ENCODE peak calls at places on chromosome 17, in four cellular contexts. One of them, this sample, is unnamed.

GRCh38 chr17:57136355-57136754 is 51.3 kb downstream of the AKAP1 start:
- DNase-seq in tibial artery: peak
- DNase-seq in heart right ventricle: no peak
- DNase-seq in brain microvascular endothelial cell: no peak
- DNase-seq in this sample: no peak

GRCh38 chr17:39671651-39672521 is 3.6 kb downstream of the PNMT start:
- DNase-seq in brain microvascular endothelial cell: peak
- DNase-seq in tibial artery: peak
- DNase-seq in heart right ventricle: peak
- DNase-seq in this sample: peak

GRCh38 chr17:28117304-28117703 is 74.8 kb downstream of the NLK start:
- DNase-seq in heart right ventricle: no peak
- DNase-seq in tibial artery: no peak
- DNase-seq in brain microvascular endothelial cell: no peak
- DNase-seq in this sample: no peak

GRCh38 chr17:15442316-15443185 is 24.9 kb downstream of the CDRT4 start:
- DNase-seq in tibial artery: no peak
- DNase-seq in brain microvascular endothelial cell: no peak
- DNase-seq in heart right ventricle: no peak
- DNase-seq in this sample: no peak

GRCh38 chr17:38912221-38912813 is 13.1 kb upstream of the LASP1NB start:
- DNase-seq in heart right ventricle: peak
- DNase-seq in tibial artery: peak
- DNase-seq in brain microvascular endothelial cell: no peak
- DNase-seq in this sample: no peak

GRCh38 chr17:59810894-59811153 is 81.9 kb downstream of the TUBD1 start:
- DNase-seq in brain microvascular endothelial cell: no peak
- DNase-seq in heart right ventricle: no peak
- DNase-seq in tibial artery: no peak
- DNase-seq in this sample: no peak

GRCh38 chr17:73645050-73645871 is 1.0 kb upstream of the SDK2 start:
- DNase-seq in heart right ventricle: peak
- DNase-seq in tibial artery: no peak
- DNase-seq in brain microvascular endothelial cell: no peak
- DNase-seq in this sample: peak

GRCh38 chr17:73534575-73534940 is 109.7 kb downstream of the SDK2 start:
- DNase-seq in heart right ventricle: no peak
- DNase-seq in brain microvascular endothelial cell: no peak
- DNase-seq in tibial artery: no peak
- DNase-seq in this sample: no peak

GRCh38 chr17:41784207-41784744 is 2.2 kb downstream of the JUP start:
- DNase-seq in heart right ventricle: peak
- DNase-seq in tibial artery: no peak
- DNase-seq in brain microvascular endothelial cell: peak
- DNase-seq in this sample: no peak

GRCh38 chr17:31373150-31374082 is 18.1 kb upstream of the RAB11FIP4 start:
- DNase-seq in heart right ventricle: no peak
- DNase-seq in tibial artery: no peak
- DNase-seq in brain microvascular endothelial cell: peak
- DNase-seq in this sample: no peak

GRCh38 chr17:74601944-74602572 is 10.0 kb upstream of the CD300LD start:
- DNase-seq in heart right ventricle: no peak
- DNase-seq in brain microvascular endothelial cell: peak
- DNase-seq in tibial artery: no peak
- DNase-seq in this sample: no peak

GRCh38 chr17:34398990-34399389 is 36.0 kb upstream of the CCL1 start:
- DNase-seq in heart right ventricle: no peak
- DNase-seq in brain microvascular endothelial cell: no peak
- DNase-seq in tibial artery: no peak
- DNase-seq in this sample: no peak

GRCh38 chr17:38918129-38918913 is 7.1 kb upstream of the LASP1NB start:
- DNase-seq in heart right ventricle: no peak
- DNase-seq in tibial artery: no peak
- DNase-seq in brain microvascular endothelial cell: no peak
- DNase-seq in this sample: no peak

GRCh38 chr17:63275318-63275967 is 170.7 kb downstream of the CYB561 start:
- DNase-seq in brain microvascular endothelial cell: peak
- DNase-seq in tibial artery: no peak
- DNase-seq in heart right ventricle: no peak
- DNase-seq in this sample: no peak

GRCh38 chr17:55769625-55770000 is 18.8 kb downstream of the PCTP start:
- DNase-seq in tibial artery: no peak
- DNase-seq in brain microvascular endothelial cell: peak
- DNase-seq in heart right ventricle: no peak
- DNase-seq in this sample: no peak

GRCh38 chr17:4590981-4591453 is 6.7 kb downstream of the SMTNL2 start:
- DNase-seq in brain microvascular endothelial cell: no peak
- DNase-seq in tibial artery: peak
- DNase-seq in heart right ventricle: no peak
- DNase-seq in this sample: no peak

GRCh38 chr17:67151717-67152116 is 93.3 kb downstream of the HELZ start:
- DNase-seq in heart right ventricle: no peak
- DNase-seq in brain microvascular endothelial cell: peak
- DNase-seq in tibial artery: no peak
- DNase-seq in this sample: no peak

GRCh38 chr17:33983824-33984574 is 271.1 kb upstream of the CCL2 start:
- DNase-seq in heart right ventricle: no peak
- DNase-seq in brain microvascular endothelial cell: no peak
- DNase-seq in tibial artery: no peak
- DNase-seq in this sample: no peak

DNA sequence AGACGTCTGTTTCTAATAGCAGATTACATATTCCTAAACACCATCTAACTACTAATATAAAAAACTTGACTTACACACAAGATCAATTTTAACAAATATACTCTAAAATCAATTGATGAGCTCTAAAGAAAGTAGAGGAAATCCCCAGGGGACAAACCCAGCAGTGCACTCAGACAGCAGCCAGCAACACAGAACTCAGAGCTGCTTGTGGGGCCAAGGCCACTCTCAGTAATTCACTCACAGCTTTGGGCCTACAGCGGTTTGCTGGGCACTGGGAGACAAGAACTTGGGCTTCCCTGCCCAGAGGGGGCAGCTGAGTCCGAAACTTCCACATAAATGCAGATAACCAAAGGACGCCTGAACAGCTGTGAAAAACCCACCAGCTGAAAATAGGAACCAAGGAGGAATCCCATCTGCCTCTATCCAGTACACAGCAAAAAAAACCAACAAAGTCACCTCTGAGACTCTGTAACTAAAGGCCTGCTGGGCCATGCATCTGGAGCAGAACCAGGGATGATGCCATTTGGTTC is 21.4 kb downstream of the NPLOC4 start:
- DNase-seq in tibial artery: no peak
- DNase-seq in heart right ventricle: no peak
- DNase-seq in brain microvascular endothelial cell: no peak
- DNase-seq in this sample: no peak
- H3K27ac ChIP-seq in tibial artery: peak
- H3K27ac ChIP-seq in heart right ventricle: peak
- H3K27ac ChIP-seq in brain microvascular endothelial cell: no peak
- H3K27ac ChIP-seq in this sample: no peak

DNA sequence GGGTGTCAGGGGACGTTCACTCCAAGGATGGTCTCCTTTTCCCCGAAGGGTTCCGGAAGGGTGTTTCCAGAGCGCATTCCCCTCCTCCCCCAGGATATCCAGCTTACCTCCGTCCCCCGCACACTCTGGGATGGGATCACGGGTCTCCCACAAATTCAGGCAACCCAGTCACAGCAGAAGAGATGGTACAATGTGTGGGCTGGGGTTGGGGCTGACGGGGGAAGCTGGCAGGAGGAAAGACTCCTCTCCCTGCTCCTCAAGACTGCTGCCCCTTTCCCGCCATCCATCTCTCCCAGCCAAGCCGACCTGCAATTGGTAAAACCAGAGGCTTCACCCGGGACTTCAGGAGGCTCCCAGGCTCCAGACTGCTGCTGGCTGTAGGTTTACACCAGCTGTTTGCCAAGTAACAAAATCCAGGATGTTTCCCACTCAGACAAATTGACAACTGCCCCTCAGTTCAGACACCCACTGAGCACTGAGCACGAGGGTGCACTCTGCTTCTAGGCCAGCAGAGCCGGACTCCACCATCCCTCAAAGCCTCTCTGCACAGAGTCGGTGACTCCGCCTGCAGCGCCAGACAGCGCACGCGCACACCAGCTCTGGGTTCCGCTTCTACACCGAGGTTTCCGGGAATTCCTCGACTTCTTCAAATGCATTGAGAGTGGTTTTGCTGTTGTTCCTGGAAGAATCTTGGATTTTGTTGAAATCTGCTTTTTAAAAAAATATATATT is 37.7 kb downstream of the ASPA start:
- DNase-seq in tibial artery: no peak
- DNase-seq in brain microvascular endothelial cell: no peak
- DNase-seq in heart right ventricle: no peak
- DNase-seq in this sample: no peak
- H3K27ac ChIP-seq in tibial artery: peak
- H3K27ac ChIP-seq in brain microvascular endothelial cell: no peak
- H3K27ac ChIP-seq in heart right ventricle: peak
- H3K27ac ChIP-seq in this sample: peak

DNA sequence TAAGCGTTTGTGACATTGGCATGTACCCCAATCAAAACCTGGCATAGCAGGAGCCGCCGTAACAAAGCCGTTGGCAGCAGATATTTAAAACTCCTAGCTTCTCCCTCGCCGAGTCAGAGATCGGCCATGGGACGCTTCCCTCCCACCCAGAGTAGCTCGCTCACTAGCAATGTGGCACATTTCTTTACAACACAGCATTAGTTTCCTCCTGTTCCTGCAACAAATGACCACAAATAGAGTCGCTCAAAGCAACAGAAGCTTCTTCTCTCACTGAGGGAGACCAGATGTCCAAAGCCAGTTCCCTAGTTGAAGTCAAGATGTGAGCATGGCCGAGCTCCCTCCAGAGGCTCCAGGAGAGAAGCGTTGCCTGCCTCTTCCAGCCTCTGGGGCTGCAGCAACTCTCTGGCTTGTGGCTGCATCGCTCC is 106.7 kb downstream of the RBFOX3 start:
- DNase-seq in brain microvascular endothelial cell: no peak
- DNase-seq in tibial artery: no peak
- DNase-seq in heart right ventricle: no peak
- DNase-seq in this sample: no peak
- H3K27ac ChIP-seq in brain microvascular endothelial cell: no peak
- H3K27ac ChIP-seq in tibial artery: no peak
- H3K27ac ChIP-seq in heart right ventricle: no peak
- H3K27ac ChIP-seq in this sample: no peak

GRCh38 chr17:44920565-44920940 is 5.3 kb upstream of the GFAP start:
- DNase-seq in brain microvascular endothelial cell: no peak
- DNase-seq in heart right ventricle: peak
- DNase-seq in tibial artery: peak
- DNase-seq in this sample: no peak
- H3K27ac ChIP-seq in brain microvascular endothelial cell: no peak
- H3K27ac ChIP-seq in heart right ventricle: peak
- H3K27ac ChIP-seq in tibial artery: no peak
- H3K27ac ChIP-seq in this sample: no peak

GRCh38 chr17:82231312-82231561 is 2.4 kb downstream of the SLC16A3 start:
- DNase-seq in brain microvascular endothelial cell: no peak
- DNase-seq in tibial artery: no peak
- DNase-seq in heart right ventricle: no peak
- DNase-seq in this sample: no peak
- H3K27ac ChIP-seq in brain microvascular endothelial cell: no peak
- H3K27ac ChIP-seq in tibial artery: peak
- H3K27ac ChIP-seq in heart right ventricle: peak
- H3K27ac ChIP-seq in this sample: peak

GRCh38 chr17:7239091-7240027 is at the start of gene PHF23:
- DNase-seq in brain microvascular endothelial cell: peak
- DNase-seq in tibial artery: peak
- DNase-seq in heart right ventricle: peak
- DNase-seq in this sample: peak
- H3K27ac ChIP-seq in brain microvascular endothelial cell: peak
- H3K27ac ChIP-seq in tibial artery: peak
- H3K27ac ChIP-seq in heart right ventricle: peak
- H3K27ac ChIP-seq in this sample: peak

GRCh38 chr17:47204722-47205418 is 4.3 kb upstream of the MYL4 start:
- DNase-seq in heart right ventricle: no peak
- DNase-seq in tibial artery: no peak
- DNase-seq in brain microvascular endothelial cell: no peak
- DNase-seq in this sample: peak
- H3K27ac ChIP-seq in heart right ventricle: peak
- H3K27ac ChIP-seq in tibial artery: peak
- H3K27ac ChIP-seq in brain microvascular endothelial cell: no peak
- H3K27ac ChIP-seq in this sample: peak